ENCODE peak calls at places on chromosome 6, in five cellular contexts. H is brain microvascular endothelial cell, D is mesenchymal stem cell, L is fibroblast of lung, R is GM23338. X is an unnamed sample. For H3K27me3, the result is how much of the 10 kb centered on the place peaks cover.

GRCh38 chr6:20313960-20314530 is 87.6 kb upstream of the E2F3 start:
- DNase-seq in H (no peak), D (peak), L (no peak), R (no peak), X (no peak)

GRCh38 chr6:33623895-33624381 is 2.8 kb downstream of the ITPR3 start:
- DNase-seq in H (no peak), D (no peak), L (no peak), R (no peak), X (no peak)

GRCh38 chr6:126396131-126396530 is 56.2 kb downstream of the CENPW start:
- DNase-seq in H (no peak), D (no peak), L (no peak), R (no peak), X (no peak)

GRCh38 chr6:34147906-34148701 is 2.2 kb upstream of the GRM4 start:
- DNase-seq in H (no peak), D (no peak), L (no peak), R (no peak), X (no peak)

GRCh38 chr6:71481021-71481420 is 192.4 kb downstream of the OGFRL1 start:
- DNase-seq in H (no peak), D (no peak), L (no peak), R (no peak), X (no peak)

GRCh38 chr6:130846507-130846906 is 19.3 kb downstream of the SMLR1 start:
- DNase-seq in H (no peak), D (no peak), L (no peak), R (no peak), X (no peak)

GRCh38 chr6:118551673-118552063 is 3.6 kb downstream of the PLN start:
- DNase-seq in H (peak), D (peak), L (peak), R (no peak), X (no peak)

GRCh38 chr6:129686941-129687627 is 22.9 kb downstream of the ARHGAP18 start:
- DNase-seq in H (peak), D (peak), L (no peak), R (no peak), X (peak)

GRCh38 chr6:137900815-137901214 is 33.8 kb downstream of the TNFAIP3 start:
- DNase-seq in H (no peak), D (no peak), L (no peak), R (no peak), X (no peak)

GRCh38 chr6:138296381-138296780 is 78.1 kb upstream of the PBOV1 start:
- DNase-seq in H (no peak), D (no peak), L (no peak), R (no peak), X (no peak)

GRCh38 chr6:111113731-111114438 is 26.6 kb downstream of the SLC16A10 start:
- DNase-seq in H (peak), D (peak), L (peak), R (peak), X (peak)

GRCh38 chr6:4017847-4018193 is 61.1 kb downstream of the FAM217A start:
- DNase-seq in H (peak), D (peak), L (peak), R (peak), X (no peak)

GRCh38 chr6:84065718-84066290 is 32.2 kb downstream of the MRAP2 start:
- DNase-seq in H (peak), D (no peak), L (no peak), R (no peak), X (no peak)

GRCh38 chr6:162602759-162603158 is 124.8 kb downstream of the PRKN start:
- DNase-seq in H (no peak), D (no peak), L (no peak), R (no peak), X (no peak)

GRCh38 chr6:83215131-83216047 is 22.2 kb downstream of the RWDD2A start:
- DNase-seq in H (peak), D (peak), L (peak), R (peak), X (peak)

GRCh38 chr6:130148181-130148580 is 74.6 kb downstream of the SAMD3 start:
- DNase-seq in H (no peak), D (no peak), L (no peak), R (peak), X (peak)

DNA sequence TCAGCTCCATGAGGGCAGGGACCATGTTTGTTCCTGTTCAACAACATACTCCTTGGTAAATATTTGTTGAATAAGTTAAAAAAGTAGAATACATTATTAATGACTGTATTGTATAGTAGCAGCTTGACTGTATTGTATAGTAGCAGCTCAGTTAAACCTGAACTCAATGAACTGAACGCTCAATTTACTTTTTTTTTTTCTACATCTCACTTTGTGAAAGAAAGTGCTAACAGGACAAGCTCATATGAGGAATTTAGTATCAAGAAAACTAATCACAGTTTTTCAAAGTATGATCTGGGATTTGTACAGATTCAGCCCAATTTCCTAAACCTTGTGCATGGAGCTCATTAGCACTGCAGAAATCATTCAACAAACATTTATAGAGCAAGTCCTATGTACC is 38.8 kb upstream of the NR2E1 start:
- DNase-seq in H (no peak), D (no peak), L (no peak), R (no peak), X (no peak)
- H3K27me3 ChIP-seq in H (under half), D (half or more), L (under half), R (half or more), X (under half)

GRCh38 chr6:30885481-30885998 is 1.2 kb downstream of the DDR1 start:
- DNase-seq in H (peak), D (peak), L (no peak), R (peak), X (no peak)

GRCh38 chr6:30887901-30888300 is 3.6 kb downstream of the DDR1 start:
- DNase-seq in H (no peak), D (no peak), L (no peak), R (no peak), X (no peak)

GRCh38 chr6:30884521-30885480 is 482 bp downstream of the DDR1 start:
- DNase-seq in H (peak), D (peak), L (no peak), R (peak), X (peak)

GRCh38 chr6:30886897-30887255 is 2.6 kb downstream of the DDR1 start:
- DNase-seq in H (no peak), D (no peak), L (no peak), R (no peak), X (no peak)

DNA sequence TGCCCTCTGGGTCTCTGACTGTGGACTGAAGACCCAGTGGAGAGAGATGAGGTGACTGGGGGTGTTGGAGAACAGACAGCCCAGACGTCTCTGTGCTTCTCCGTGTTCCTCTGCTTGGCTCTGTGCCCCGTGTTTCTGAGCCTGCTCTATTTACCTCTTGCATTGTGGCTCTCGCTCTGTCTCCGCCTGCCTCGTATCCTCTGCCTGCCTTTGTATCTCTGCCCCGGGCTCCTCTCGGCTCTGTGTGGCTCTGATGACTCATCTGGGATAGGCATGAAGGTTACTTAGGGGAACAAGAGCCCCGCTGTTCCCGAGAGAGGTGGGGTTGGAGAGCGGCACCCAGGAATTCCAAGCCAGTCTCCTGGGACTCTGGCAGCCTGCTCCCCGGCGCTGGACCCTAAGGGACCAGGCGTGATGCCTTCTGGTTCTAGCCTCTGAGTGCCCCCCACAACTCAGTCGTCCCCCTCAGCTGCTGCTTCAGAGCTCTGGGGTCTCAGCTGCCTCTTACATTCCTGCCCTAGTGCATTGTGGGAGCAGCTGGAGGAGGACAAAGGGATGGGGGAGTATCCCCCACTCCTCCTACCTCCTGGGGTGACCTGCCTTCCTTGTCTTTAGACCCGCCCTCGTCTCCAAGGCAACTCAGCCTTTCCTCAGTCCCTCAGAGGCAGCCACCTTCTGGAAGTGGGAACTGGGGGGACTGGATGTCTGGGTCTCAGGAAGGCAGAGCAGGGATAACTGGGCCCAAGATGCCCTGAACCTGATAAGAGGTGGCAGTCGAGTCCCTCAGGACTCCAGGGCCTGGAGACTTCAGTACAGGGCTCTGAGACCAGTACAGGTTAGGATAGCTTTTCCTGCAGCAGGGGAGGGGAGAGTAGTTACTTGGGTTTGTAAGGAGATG is 1.9 kb downstream of the DDR1 start:
- DNase-seq in H (peak), D (peak), L (peak), R (peak), X (no peak)
- H3K4me3 ChIP-seq in H (peak), D (peak), L (peak), R (peak), X (no peak)

GRCh38 chr6:158046201-158047119 is 64.8 kb downstream of the SYNJ2 start:
- DNase-seq in H (no peak), D (no peak), L (no peak), R (no peak), X (no peak)

GRCh38 chr6:158043586-158044524 is 62.2 kb downstream of the SYNJ2 start:
- DNase-seq in H (no peak), D (no peak), L (no peak), R (no peak), X (no peak)

GRCh38 chr6:158043008-158043407 is 61.3 kb downstream of the SYNJ2 start:
- DNase-seq in H (no peak), D (no peak), L (no peak), R (no peak), X (no peak)

GRCh38 chr6:158042245-158042798 is 60.7 kb downstream of the SYNJ2 start:
- DNase-seq in H (peak), D (peak), L (peak), R (no peak), X (no peak)

GRCh38 chr6:158044525-158044888 is 62.8 kb downstream of the SYNJ2 start:
- DNase-seq in H (no peak), D (no peak), L (no peak), R (no peak), X (no peak)
- H3K27ac ChIP-seq in H (peak), D (no peak), L (no peak), R (no peak), X (no peak)

GRCh38 chr6:108120311-108120710 is 45.5 kb upstream of the NR2E1 start:
- DNase-seq in H (no peak), D (no peak), L (no peak), R (peak), X (no peak)

GRCh38 chr6:108118359-108118724 is 43.8 kb upstream of the OSTM1 start:
- DNase-seq in H (no peak), D (no peak), L (no peak), R (no peak), X (no peak)

GRCh38 chr6:108118791-108119211 is 44.3 kb upstream of the OSTM1 start:
- DNase-seq in H (no peak), D (peak), L (peak), R (no peak), X (no peak)

GRCh38 chr6:108117427-108118358 is 43.2 kb upstream of the OSTM1 start:
- DNase-seq in H (no peak), D (peak), L (peak), R (peak), X (peak)

GRCh38 chr6:108119212-108120141 is 44.9 kb upstream of the OSTM1 start:
- DNase-seq in H (no peak), D (no peak), L (no peak), R (peak), X (no peak)
- H3K27me3 ChIP-seq in H (half or more), D (half or more), L (half or more), R (half or more), X (half or more)

GRCh38 chr6:16352258-16352635 is 113.9 kb downstream of the GMPR start:
- DNase-seq in H (peak), D (peak), L (peak), R (no peak), X (no peak)
- H3K4me3 ChIP-seq in H (no peak), D (peak), L (no peak), R (no peak), X (no peak)